ENCODE peak calls at places on chromosomes 3 and 15, in eight cellular contexts. U is right lobe of liver; Y is SJSA1; R is effector memory CD4-positive, alpha-beta T cell; K is aorta; W is cardiac muscle cell; N is breast epithelium; H is A673. J is an unnamed sample.
A peak's percentile ranks its signal among the peaks of the same experiment; 100 is the strongest.

GRCh38 chr3:100506355-100506754 is 13.9 kb downstream of the TMEM45A start:
- DNase-seq in U (no peak), H (no peak), Y (no peak), K (no peak), N (no peak), W (no peak), R (no peak), J (no peak)

GRCh38 chr3:15794303-15794771 is 3.4 kb downstream of the ANKRD28 start:
- DNase-seq in H (no peak), W (peak; percentile 83), K (no peak), N (no peak), R (peak; percentile 8), U (no peak), Y (no peak), J (no peak)

GRCh38 chr3:144045766-144046165 is 74.1 kb downstream of the DIPK2A start:
- DNase-seq in U (no peak), H (no peak), K (no peak), R (no peak), Y (no peak), W (no peak), N (no peak), J (no peak)

GRCh38 chr3:87370007-87370406 is 93.6 kb upstream of the POU1F1 start:
- DNase-seq in U (no peak), K (no peak), N (no peak), W (no peak), R (no peak), Y (no peak), H (peak; percentile 39), J (no peak)

GRCh38 chr15:96409231-96410138 is 79.0 kb downstream of the NR2F2 start:
- DNase-seq in U (no peak), N (no peak), K (no peak), W (peak; percentile 6), R (no peak), H (no peak), Y (no peak), J (no peak)

GRCh38 chr15:55897560-55898336 is 95.7 kb downstream of the NEDD4 start:
- DNase-seq in Y (peak; percentile 56), K (peak; percentile 77), H (peak; percentile 81), W (peak; percentile 78), U (peak; percentile 25), N (no peak), R (no peak), J (no peak)

GRCh38 chr3:45441570-45442313 is 53.4 kb downstream of the LARS2 start:
- DNase-seq in U (no peak), R (no peak), Y (no peak), W (no peak), H (peak; percentile 57), N (no peak), K (no peak), J (no peak)

GRCh38 chr3:87082806-87083440 is 92.0 kb upstream of the VGLL3 start:
- DNase-seq in N (no peak), H (peak; percentile 75), R (no peak), Y (no peak), K (no peak), W (peak; percentile 82), U (no peak), J (no peak)

GRCh38 chr3:21750291-21750690 is 719 bp downstream of the ZNF385D start:
- DNase-seq in K (no peak), N (no peak), R (no peak), U (no peak), Y (no peak), W (peak; percentile 24), H (no peak), J (no peak)

DNA sequence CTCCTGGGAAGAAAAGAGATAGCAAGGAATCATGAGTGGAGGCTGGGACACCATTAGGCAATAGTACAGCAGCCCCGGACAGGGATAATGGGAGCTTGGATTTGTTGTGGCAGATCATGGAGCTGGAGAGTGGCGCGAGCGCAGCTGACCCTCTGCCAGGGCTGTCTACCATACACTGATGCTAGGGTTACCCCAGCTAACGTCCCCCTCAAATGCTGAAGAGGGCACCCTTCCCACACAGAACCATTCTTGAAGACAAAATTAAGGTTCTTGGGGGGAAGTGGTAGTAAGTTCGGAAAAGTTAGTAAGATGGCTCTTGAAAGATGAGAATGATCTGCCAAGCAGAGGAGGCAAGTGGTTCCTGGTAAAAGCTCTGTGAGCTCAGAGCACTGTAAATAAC is 61.1 kb downstream of the ST3GAL6 start:
- DNase-seq in U (no peak), N (no peak), H (peak; percentile 67), K (no peak), Y (no peak), W (peak; percentile 47), R (no peak), J (no peak)
- H3K36me3 ChIP-seq in U (no peaks in the 10 kb centered on the region), N (no peaks in the 10 kb centered on the region), H (no peaks in the 10 kb centered on the region), K (no peaks in the 10 kb centered on the region), Y (peaks cover 31% of the 10 kb centered on the region), W (peaks cover 9% of the 10 kb centered on the region), R (no peaks in the 10 kb centered on the region), J (no peaks in the 10 kb centered on the region)

GRCh38 chr3:38605981-38606380 is 43.5 kb downstream of the SCN5A start:
- DNase-seq in H (no peak), K (peak; percentile 59), Y (no peak), U (no peak), N (no peak), R (no peak), W (no peak), J (no peak)
- H3K36me3 ChIP-seq in H (no peaks in the 10 kb centered on the region), K (no peaks in the 10 kb centered on the region), Y (no peaks in the 10 kb centered on the region), U (no peaks in the 10 kb centered on the region), N (no peaks in the 10 kb centered on the region), R (no peaks in the 10 kb centered on the region), W (no peaks in the 10 kb centered on the region), J (peaks cover 85% of the 10 kb centered on the region)

DNA sequence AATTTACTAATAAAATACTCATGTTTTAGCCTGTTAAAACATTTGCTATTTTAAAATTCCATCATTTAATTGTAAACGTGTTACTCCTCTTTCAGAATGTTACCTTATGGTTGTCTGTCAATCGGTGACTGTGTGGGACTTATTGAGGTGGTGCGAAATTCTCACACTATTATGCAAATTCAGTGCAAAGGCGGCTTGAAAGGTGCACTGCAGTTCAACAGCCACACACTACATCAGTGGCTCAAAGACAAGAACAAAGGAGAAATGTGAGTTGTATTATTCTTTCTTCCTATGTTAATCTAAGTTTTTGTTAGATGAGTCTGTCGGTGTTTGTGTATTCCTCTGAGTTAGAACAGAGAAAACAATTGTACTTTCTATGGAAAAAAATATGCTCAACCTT is 21.7 kb downstream of the KCNMB3 start:
- DNase-seq in K (no peak), U (no peak), R (no peak), H (no peak), W (no peak), Y (no peak), N (no peak), J (no peak)
- H3K36me3 ChIP-seq in K (peaks cover 2% of the 10 kb centered on the region), U (no peaks in the 10 kb centered on the region), R (peaks cover 33% of the 10 kb centered on the region), H (peaks cover 14% of the 10 kb centered on the region), W (peaks cover 12% of the 10 kb centered on the region), Y (peaks cover 24% of the 10 kb centered on the region), N (peaks cover 7% of the 10 kb centered on the region), J (peaks cover 42% of the 10 kb centered on the region)

GRCh38 chr15:40702077-40702476 is 7.1 kb downstream of the RAD51 start:
- DNase-seq in K (no peak), N (no peak), R (no peak), U (no peak), Y (no peak), H (peak; percentile 53), W (peak; percentile 22), J (no peak)
- H3K36me3 ChIP-seq in K (no peaks in the 10 kb centered on the region), N (no peaks in the 10 kb centered on the region), R (no peaks in the 10 kb centered on the region), U (no peaks in the 10 kb centered on the region), Y (peaks cover 71% of the 10 kb centered on the region), H (peaks cover 74% of the 10 kb centered on the region), W (no peaks in the 10 kb centered on the region), J (no peaks in the 10 kb centered on the region)

GRCh38 chr3:31695280-31696008 is 162.7 kb downstream of the STT3B start:
- DNase-seq in R (no peak), H (peak; percentile 13), W (no peak), N (no peak), Y (no peak), K (no peak), U (no peak), J (no peak)
- H3K36me3 ChIP-seq in R (no peaks in the 10 kb centered on the region), H (no peaks in the 10 kb centered on the region), W (no peaks in the 10 kb centered on the region), N (no peaks in the 10 kb centered on the region), Y (no peaks in the 10 kb centered on the region), K (no peaks in the 10 kb centered on the region), U (no peaks in the 10 kb centered on the region), J (no peaks in the 10 kb centered on the region)

DNA sequence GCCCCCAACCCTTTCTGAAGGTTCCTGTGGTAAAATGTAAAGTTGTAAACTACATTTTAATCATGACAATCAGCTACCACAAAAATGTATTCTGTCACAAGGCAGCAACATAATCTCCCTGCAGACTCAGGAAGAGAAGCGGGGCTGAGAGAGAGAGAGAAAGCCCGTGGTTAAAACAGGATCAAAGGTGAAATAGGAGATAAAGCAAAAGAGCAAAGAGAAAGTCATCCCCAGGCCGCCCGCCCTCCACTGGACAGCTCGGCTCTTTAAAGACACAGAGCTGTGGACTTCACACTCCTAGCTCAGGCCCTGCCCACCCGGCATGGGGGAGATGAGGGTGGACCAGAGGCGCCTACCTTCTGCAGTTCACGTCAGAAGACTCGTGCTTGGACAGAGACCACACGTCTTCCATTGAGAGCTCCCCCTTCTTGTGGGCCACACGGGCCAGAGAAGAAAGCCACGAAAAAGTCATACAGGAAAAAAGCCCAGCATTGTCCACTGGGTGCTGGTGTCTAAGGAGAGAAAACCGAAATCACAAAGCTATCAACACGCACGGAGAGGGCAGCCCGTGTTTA is 29.4 kb downstream of the ABCC5 start:
- DNase-seq in Y (no peak), H (no peak), R (no peak), W (peak; percentile 76), N (no peak), K (no peak), U (peak; percentile 49), J (no peak)
- H3K36me3 ChIP-seq in Y (peaks cover 20% of the 10 kb centered on the region), H (peaks cover 6% of the 10 kb centered on the region), R (peaks cover 37% of the 10 kb centered on the region), W (peaks cover 42% of the 10 kb centered on the region), N (no peaks in the 10 kb centered on the region), K (no peaks in the 10 kb centered on the region), U (no peaks in the 10 kb centered on the region), J (peaks cover 57% of the 10 kb centered on the region)

GRCh38 chr3:139353920-139354556 is 10.2 kb downstream of the MRPS22 start:
- DNase-seq in H (peak; percentile 58), K (no peak), Y (no peak), R (no peak), N (no peak), W (peak; percentile 75), U (no peak), J (no peak)
- H3K36me3 ChIP-seq in H (peaks cover 86% of the 10 kb centered on the region), K (peaks cover 3% of the 10 kb centered on the region), Y (peaks cover 100% of the 10 kb centered on the region), R (peaks cover 92% of the 10 kb centered on the region), N (no peaks in the 10 kb centered on the region), W (peaks cover 89% of the 10 kb centered on the region), U (peaks cover 12% of the 10 kb centered on the region), J (peaks cover 89% of the 10 kb centered on the region)